ENCODE peak calls at places on chromosome 14, in eight cellular contexts. O is cardiac muscle cell, K is pancreas, J is PC-3, F is K562, G is SJSA1, Y is heart left ventricle, S is lower lobe of right lung. P is an unnamed sample. For H3K9me3, the result is how much of the 10 kb centered on the place peaks cover.

GRCh38 chr14:90986510-90986909 is 73.9 kb downstream of the RPS6KA5 start:
- DNase-seq in O (no peak), K (no peak), J (peak), F (no peak), G (no peak), Y (no peak), S (no peak), P (no peak)

GRCh38 chr14:95045255-95045701 is 112.1 kb downstream of the DICER1 start:
- DNase-seq in O (no peak), K (no peak), J (no peak), F (no peak), G (no peak), Y (no peak), S (no peak), P (no peak)

GRCh38 chr14:90576981-90577660 is 180.3 kb downstream of the CALM1 start:
- DNase-seq in O (no peak), K (no peak), J (no peak), F (peak), G (no peak), Y (no peak), S (no peak), P (no peak)

GRCh38 chr14:83849999-83850611 is 1679.8 kb upstream of the FLRT2 start:
- DNase-seq in O (no peak), K (no peak), J (no peak), F (no peak), G (no peak), Y (no peak), S (no peak), P (no peak)

GRCh38 chr14:57122129-57122528 is 146.6 kb downstream of the EXOC5 start:
- DNase-seq in O (no peak), K (no peak), J (no peak), F (no peak), G (no peak), Y (no peak), S (no peak), P (no peak)

GRCh38 chr14:80772504-80772903 is 169.0 kb downstream of the CEP128 start:
- DNase-seq in O (no peak), K (no peak), J (no peak), F (no peak), G (no peak), Y (no peak), S (no peak), P (no peak)

GRCh38 chr14:29717906-29718305 is 209.7 kb downstream of the PRKD1 start:
- DNase-seq in O (no peak), K (no peak), J (no peak), F (no peak), G (no peak), Y (no peak), S (no peak), P (no peak)

GRCh38 chr14:23175823-23176222 is 7.6 kb downstream of the SLC7A8 start:
- DNase-seq in O (no peak), K (no peak), J (peak), F (no peak), G (peak), Y (no peak), S (no peak), P (no peak)

GRCh38 chr14:50061664-50062437 is 54.5 kb downstream of the VCPKMT start:
- DNase-seq in O (peak), K (no peak), J (peak), F (no peak), G (peak), Y (no peak), S (no peak), P (peak)

GRCh38 chr14:89165189-89165809 is 251.7 kb downstream of the FOXN3 start:
- DNase-seq in O (no peak), K (no peak), J (no peak), F (peak), G (no peak), Y (no peak), S (no peak), P (no peak)

GRCh38 chr14:45810152-45810872 is 557.3 kb upstream of the MIS18BP1 start:
- DNase-seq in O (peak), K (no peak), J (peak), F (no peak), G (peak), Y (no peak), S (no peak), P (no peak)

GRCh38 chr14:93320489-93320888 is 12.3 kb downstream of the BTBD7 start:
- DNase-seq in O (no peak), K (no peak), J (no peak), F (no peak), G (no peak), Y (no peak), S (no peak), P (no peak)

DNA sequence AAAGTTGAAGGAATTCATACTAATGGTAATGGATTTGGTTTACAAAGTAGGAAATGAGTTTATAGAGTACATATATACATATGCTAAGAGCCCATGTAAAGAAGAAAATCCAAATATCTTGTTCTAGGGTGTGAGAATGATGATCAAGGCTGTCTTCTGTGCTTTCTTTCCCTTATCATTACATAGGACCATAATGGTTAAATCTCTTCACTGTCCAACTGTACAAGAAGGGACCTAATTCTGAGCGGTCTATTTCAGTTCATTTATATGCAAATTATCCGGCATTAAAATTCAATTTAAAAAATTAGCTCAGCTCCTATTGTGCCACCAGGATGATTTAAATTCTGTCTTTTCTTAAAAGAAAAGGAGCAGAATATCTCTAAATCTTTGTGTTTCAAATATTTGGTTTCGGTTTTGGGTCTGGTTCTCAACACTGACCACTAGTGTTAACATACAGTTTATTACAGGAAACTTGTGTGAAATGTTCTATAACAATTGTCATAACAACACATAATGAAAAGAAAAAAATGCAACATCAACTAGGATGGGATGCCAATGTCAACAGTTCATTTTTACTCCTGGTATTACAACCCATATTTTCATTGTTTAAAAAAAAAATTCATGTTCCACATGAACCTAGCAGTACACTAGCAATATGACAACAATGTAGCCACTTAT is 16.8 kb downstream of the OR4K1 start:
- DNase-seq in O (no peak), K (no peak), J (peak), F (no peak), G (peak), Y (no peak), S (no peak), P (no peak)
- H3K9me3 ChIP-seq in O (under half), K (under half), J (under half), F (under half), G (under half), Y (under half), S (under half), P (under half)

GRCh38 chr14:58785741-58786140 is 148.0 kb downstream of the DACT1 start:
- DNase-seq in O (peak), K (no peak), J (no peak), F (no peak), G (no peak), Y (no peak), S (no peak), P (no peak)
- H3K27ac ChIP-seq in O (no peak), K (no peak), J (no peak), F (no peak), G (no peak), Y (no peak), S (no peak), P (no peak)

DNA sequence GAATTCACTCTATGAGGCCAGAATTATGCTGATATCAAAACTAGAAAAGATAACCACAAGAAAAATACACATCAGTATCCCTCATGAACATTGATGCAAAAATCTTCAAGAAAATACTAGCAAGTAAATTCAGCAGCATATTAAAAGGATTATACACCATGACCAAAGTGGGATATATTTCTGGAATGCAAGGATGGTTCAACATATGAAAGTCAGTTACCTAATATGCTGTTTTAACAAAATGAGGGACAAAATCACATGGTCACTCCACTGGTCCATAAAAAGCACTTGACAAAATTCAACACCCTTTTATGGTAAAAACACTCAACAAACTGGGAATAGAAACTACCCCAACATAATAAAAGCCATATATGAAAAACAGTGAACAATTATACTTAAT is 40.3 kb downstream of the TECPR2 start:
- DNase-seq in O (no peak), K (no peak), J (no peak), F (no peak), G (peak), Y (no peak), S (no peak), P (no peak)
- H3K9me3 ChIP-seq in O (under half), K (under half), J (under half), F (under half), G (under half), Y (under half), S (under half), P (under half)

GRCh38 chr14:77141592-77142288 is at the start of gene ZDHHC22:
- DNase-seq in O (no peak), K (no peak), J (no peak), F (no peak), G (no peak), Y (no peak), S (no peak), P (no peak)

GRCh38 chr14:77139540-77140342 is 1.9 kb downstream of the ZDHHC22 start:
- DNase-seq in O (peak), K (no peak), J (peak), F (peak), G (no peak), Y (no peak), S (no peak), P (no peak)

GRCh38 chr14:77142289-77142814 is 761 bp upstream of the ZDHHC22 start:
- DNase-seq in O (no peak), K (no peak), J (no peak), F (no peak), G (no peak), Y (no peak), S (no peak), P (no peak)

GRCh38 chr14:77140343-77140936 is 1.2 kb downstream of the ZDHHC22 start:
- DNase-seq in O (no peak), K (no peak), J (no peak), F (no peak), G (no peak), Y (no peak), S (no peak), P (no peak)

DNA sequence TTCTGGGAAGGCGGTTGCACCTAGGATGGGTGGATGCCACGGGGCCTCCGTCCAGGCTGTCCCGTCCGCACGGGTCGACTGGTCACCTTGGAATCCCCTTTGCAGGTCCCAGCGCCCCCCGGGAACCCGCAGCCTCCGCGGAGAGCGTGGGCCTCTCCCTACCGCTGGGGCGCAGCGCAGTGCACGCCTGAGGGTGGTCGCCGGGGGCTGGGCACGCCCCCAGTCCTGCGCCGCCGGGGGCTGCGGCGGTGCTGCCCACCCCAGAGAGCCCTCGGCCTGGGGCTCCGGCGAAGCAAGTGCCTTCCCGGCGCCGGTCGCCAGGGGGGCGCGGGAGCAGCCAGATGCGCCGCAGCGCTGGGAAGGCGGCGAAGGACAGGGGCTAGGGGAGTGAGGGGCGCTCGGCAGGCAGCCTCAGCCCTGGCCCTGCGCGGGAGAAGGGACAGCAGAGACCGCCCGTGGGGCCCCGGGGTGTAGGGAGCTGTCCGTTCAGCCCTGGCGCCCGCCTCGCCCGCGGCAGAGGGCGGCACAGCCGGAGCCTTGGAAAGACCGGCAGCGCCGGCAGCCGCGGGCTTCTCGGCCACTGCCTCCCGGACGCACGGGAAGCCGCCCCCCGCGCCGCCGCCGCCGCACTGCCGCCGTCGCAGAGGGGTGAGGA is 527 bp downstream of the ZDHHC22 start:
- DNase-seq in O (peak), K (no peak), J (peak), F (peak), G (peak), Y (no peak), S (no peak), P (no peak)
- H3K27ac ChIP-seq in O (no peak), K (no peak), J (no peak), F (no peak), G (no peak), Y (no peak), S (no peak), P (no peak)

GRCh38 chr14:106044515-106044914 is 518.1 kb downstream of the TMEM121 start:
- DNase-seq in O (no peak), K (no peak), J (no peak), F (no peak), G (no peak), Y (no peak), S (no peak), P (no peak)
- H3K9me3 ChIP-seq in O (under half), K (under half), J (under half), F (under half), G (under half), Y (under half), S (under half), P (under half)

GRCh38 chr14:79356040-79356439 is 855.3 kb downstream of the DIO2 start:
- DNase-seq in O (no peak), K (no peak), J (peak), F (no peak), G (no peak), Y (no peak), S (no peak), P (no peak)
- H3K27ac ChIP-seq in O (no peak), K (no peak), J (no peak), F (no peak), G (no peak), Y (no peak), S (no peak), P (no peak)

GRCh38 chr14:38070213-38070612 is 137.5 kb upstream of the SSTR1 start:
- DNase-seq in O (no peak), K (no peak), J (no peak), F (no peak), G (no peak), Y (no peak), S (no peak), P (no peak)
- H3K9me3 ChIP-seq in O (under half), K (under half), J (under half), F (under half), G (under half), Y (under half), S (under half), P (under half)

GRCh38 chr14:68948686-68949085 is 30.4 kb downstream of the ACTN1 start:
- DNase-seq in O (no peak), K (no peak), J (no peak), F (no peak), G (no peak), Y (peak), S (no peak), P (no peak)

GRCh38 chr14:68947802-68948201 is 31.3 kb downstream of the ACTN1 start:
- DNase-seq in O (peak), K (no peak), J (no peak), F (no peak), G (peak), Y (peak), S (no peak), P (no peak)

GRCh38 chr14:68950111-68950510 is 29.0 kb downstream of the ACTN1 start:
- DNase-seq in O (no peak), K (no peak), J (no peak), F (no peak), G (no peak), Y (peak), S (no peak), P (no peak)

GRCh38 chr14:68951051-68951797 is 27.9 kb downstream of the ACTN1 start:
- DNase-seq in O (no peak), K (no peak), J (peak), F (no peak), G (peak), Y (peak), S (peak), P (no peak)

GRCh38 chr14:68949236-68949965 is 29.7 kb downstream of the ACTN1 start:
- DNase-seq in O (peak), K (no peak), J (no peak), F (no peak), G (no peak), Y (peak), S (no peak), P (no peak)
- H3K27ac ChIP-seq in O (peak), K (no peak), J (no peak), F (no peak), G (no peak), Y (peak), S (peak), P (no peak)

DNA sequence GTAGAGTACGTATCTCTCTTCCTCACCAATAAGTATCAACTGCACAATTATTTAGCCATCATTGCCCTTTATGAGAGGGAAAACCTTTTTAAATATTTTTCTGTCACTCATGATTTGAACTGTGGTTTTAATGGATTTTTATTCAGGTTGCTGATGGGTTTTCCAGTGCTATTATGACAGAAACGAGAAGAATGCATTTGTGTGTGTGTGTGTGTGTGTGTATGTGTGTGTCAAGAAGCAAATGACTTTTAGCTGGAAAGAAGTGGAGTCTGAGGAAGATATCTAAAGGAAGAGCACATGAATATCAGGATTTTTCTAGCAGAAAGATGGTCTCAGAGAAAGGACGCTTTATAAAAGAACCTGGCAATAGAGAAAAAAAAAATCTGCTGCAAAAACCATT is 417.5 kb downstream of the FLRT2 start:
- DNase-seq in O (no peak), K (no peak), J (no peak), F (no peak), G (no peak), Y (no peak), S (no peak), P (no peak)
- H3K9me3 ChIP-seq in O (under half), K (under half), J (under half), F (under half), G (under half), Y (under half), S (under half), P (under half)

GRCh38 chr14:100675664-100676063 is 51.0 kb upstream of the DLK1 start:
- DNase-seq in O (no peak), K (no peak), J (peak), F (no peak), G (no peak), Y (no peak), S (no peak), P (no peak)

GRCh38 chr14:100676089-100676685 is 50.5 kb upstream of the DLK1 start:
- DNase-seq in O (no peak), K (no peak), J (no peak), F (peak), G (no peak), Y (no peak), S (no peak), P (no peak)

GRCh38 chr14:100677925-100678765 is 48.5 kb upstream of the DLK1 start:
- DNase-seq in O (peak), K (no peak), J (no peak), F (peak), G (no peak), Y (peak), S (no peak), P (no peak)

GRCh38 chr14:100679170-100679569 is 47.5 kb upstream of the DLK1 start:
- DNase-seq in O (no peak), K (no peak), J (no peak), F (no peak), G (no peak), Y (no peak), S (no peak), P (no peak)

DNA sequence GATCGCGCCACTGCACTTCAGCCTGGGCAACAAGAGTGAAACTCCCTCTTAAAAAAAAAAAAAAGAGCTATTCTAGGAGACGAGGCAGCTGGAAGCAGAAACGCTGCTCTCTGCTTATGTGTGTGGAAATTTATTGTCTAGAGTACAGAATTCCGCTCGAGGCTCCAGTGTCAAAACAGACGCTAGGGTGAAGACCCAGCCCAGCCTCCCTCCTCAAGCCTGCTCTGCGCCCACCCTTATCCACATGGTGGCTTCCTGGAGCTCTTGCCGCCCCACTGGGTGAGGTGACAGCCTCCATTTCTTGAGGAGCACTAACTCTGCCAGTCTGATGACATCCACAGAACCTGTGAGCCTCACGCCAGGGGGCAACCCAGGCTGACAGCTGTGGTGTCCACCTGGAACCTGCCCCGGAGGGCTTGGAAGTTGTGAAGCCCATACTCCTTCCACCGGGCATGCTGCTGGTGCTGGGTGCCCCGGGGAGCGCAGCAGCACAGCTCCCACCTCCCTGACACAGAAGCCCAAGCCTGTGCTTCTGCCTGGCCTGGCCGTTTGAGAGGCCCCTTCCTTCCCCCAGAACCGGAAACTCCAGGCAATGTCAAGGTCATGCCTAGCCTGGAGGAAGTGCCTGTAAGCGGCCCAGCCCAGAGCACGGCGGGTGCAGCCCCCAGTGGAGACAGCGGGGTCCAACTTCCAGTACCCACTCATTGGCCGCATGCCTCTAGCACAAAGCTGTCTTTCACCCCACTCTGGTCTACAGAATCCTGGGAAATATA is 49.4 kb upstream of the DLK1 start:
- DNase-seq in O (peak), K (no peak), J (no peak), F (no peak), G (no peak), Y (peak), S (no peak), P (no peak)
- H3K27ac ChIP-seq in O (peak), K (no peak), J (no peak), F (peak), G (no peak), Y (peak), S (peak), P (no peak)